ENCODE peak calls at places on chromosomes 16 and 17, in nine cellular contexts. V is neural progenitor cell, R is H7, A is H1, S is testis, Y is fibroblast of pulmonary artery, J is DND-41, B is astrocyte of the spinal cord, M is GM23338. Z is an unnamed sample.

GRCh38 chr16:4618645-4619418 is 4.1 kb upstream of the UBALD1 start:
- DNase-seq in Y (no peak), M (no peak), J (no peak), R (no peak), A (no peak), V (no peak), B (no peak), S (no peak), Z (no peak)

GRCh38 chr16:50282010-50282538 is 15.7 kb downstream of the ADCY7 start:
- DNase-seq in Y (peak; percentile 54), A (no peak), M (no peak), S (peak; percentile 58), J (peak; percentile 51), V (no peak), R (no peak), B (peak; percentile 69), Z (peak; percentile 40)

GRCh38 chr17:12982224-12982623 is 35.6 kb downstream of the ELAC2 start:
- DNase-seq in A (no peak), J (no peak), V (no peak), R (no peak), Y (no peak), S (no peak), B (no peak), M (no peak), Z (no peak)

GRCh38 chr17:67520916-67521772 is 144.1 kb downstream of the PITPNC1 start:
- DNase-seq in B (no peak), V (no peak), M (no peak), A (no peak), S (no peak), R (no peak), J (no peak), Y (no peak), Z (no peak)

GRCh38 chr17:78696016-78696992 is 85.8 kb downstream of the CYTH1 start:
- DNase-seq in Y (no peak), S (no peak), R (no peak), B (no peak), J (no peak), V (no peak), M (no peak), A (no peak), Z (no peak)

GRCh38 chr17:49996121-49996494 is 1.1 kb upstream of the DLX3 start:
- DNase-seq in Y (no peak), S (no peak), A (no peak), M (no peak), B (no peak), J (no peak), R (no peak), V (peak; percentile 36), Z (no peak)

GRCh38 chr16:53220585-53220984 is 165.8 kb downstream of the CHD9 start:
- DNase-seq in B (peak; percentile 26), V (peak; percentile 25), S (no peak), R (peak; percentile 13), J (no peak), Y (peak; percentile 60), A (no peak), M (peak; percentile 41), Z (no peak)

GRCh38 chr17:79956853-79957252 is 78.8 kb downstream of the TBC1D16 start:
- DNase-seq in S (no peak), J (no peak), V (no peak), Y (no peak), R (no peak), B (no peak), A (no peak), M (no peak), Z (no peak)

GRCh38 chr17:80393961-80394360 is 21.0 kb upstream of the ENDOV start:
- DNase-seq in J (no peak), M (no peak), V (no peak), B (no peak), Y (no peak), S (no peak), A (no peak), R (no peak), Z (no peak)

GRCh38 chr17:76925333-76925935 is 57.2 kb downstream of the MGAT5B start:
- DNase-seq in B (no peak), J (no peak), A (no peak), M (no peak), Y (no peak), R (no peak), V (no peak), S (no peak), Z (no peak)
- H3K4me3 ChIP-seq in B (no peak overlapping the region), J (no peak overlapping the region), A (no peak overlapping the region), M (no peak overlapping the region), Y (no peak overlapping the region), R (no peak overlapping the region), V (no peak overlapping the region), S (no peak overlapping the region), Z (no peak overlapping the region)

DNA sequence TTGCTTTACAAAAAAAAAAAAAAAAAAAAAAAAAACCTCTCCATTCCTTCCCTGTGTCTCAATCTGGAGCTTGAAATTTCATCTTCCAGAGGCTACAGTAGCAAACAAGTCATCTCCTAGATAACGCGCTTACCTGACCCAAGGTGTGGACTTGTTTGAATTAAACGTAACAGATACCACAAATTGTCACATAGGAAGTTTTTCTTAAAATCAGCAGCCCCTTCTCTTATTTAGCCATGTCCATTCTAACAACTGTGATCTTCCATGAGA is 2.0 kb downstream of the STAT5B start:
- DNase-seq in R (no peak), B (no peak), V (no peak), S (no peak), A (no peak), Y (no peak), J (no peak), M (no peak), Z (no peak)
- H3K4me3 ChIP-seq in R (no peak overlapping the region), B (no peak overlapping the region), V (peak overlapping the region; percentile 90), S (no peak overlapping the region), A (no peak overlapping the region), Y (no peak overlapping the region), J (peak overlapping the region; percentile 75), M (peak overlapping the region; percentile 87), Z (no peak overlapping the region)

GRCh38 chr17:48024149-48025039 is 13.2 kb downstream of the COPZ2 start:
- DNase-seq in R (peak; percentile 64), Y (no peak), B (no peak), J (no peak), V (peak; percentile 77), S (no peak), M (peak; percentile 68), A (peak; percentile 66), Z (no peak)

GRCh38 chr17:48021964-48022363 is 15.6 kb downstream of the COPZ2 start:
- DNase-seq in V (no peak), Y (no peak), J (no peak), R (no peak), B (no peak), M (no peak), S (no peak), A (no peak), Z (no peak)

GRCh38 chr17:48025040-48025903 is 12.3 kb downstream of the COPZ2 start:
- DNase-seq in Y (peak; percentile 97), A (peak; percentile 99), R (peak; percentile 97), M (peak; percentile 93), J (peak; percentile 96), B (peak; percentile 97), V (peak; percentile 98), S (peak; percentile 99), Z (peak; percentile 88)

GRCh38 chr17:48023408-48024148 is 14.0 kb downstream of the COPZ2 start:
- DNase-seq in S (peak; percentile 85), B (peak; percentile 59), V (peak; percentile 93), A (peak; percentile 93), J (no peak), R (peak; percentile 97), M (peak; percentile 95), Y (peak; percentile 50), Z (no peak)

GRCh38 chr17:48022906-48023305 is 14.7 kb downstream of the COPZ2 start:
- DNase-seq in A (no peak), Y (no peak), S (no peak), R (no peak), J (no peak), V (no peak), M (no peak), B (no peak), Z (no peak)
- H3K4me3 ChIP-seq in A (no peak overlapping the region), Y (no peak overlapping the region), S (peak overlapping the region; percentile 36), R (no peak overlapping the region), J (no peak overlapping the region), V (peak overlapping the region; percentile 52), M (peak overlapping the region; percentile 83), B (no peak overlapping the region), Z (no peak overlapping the region)

GRCh38 chr17:386145-386876 is 33.7 kb upstream of the RPH3AL start:
- DNase-seq in V (peak; percentile 93), M (peak; percentile 80), Y (peak; percentile 21), S (peak; percentile 67), R (peak; percentile 99), B (peak; percentile 13), A (peak; percentile 92), J (peak; percentile 63), Z (no peak)
- H3K4me3 ChIP-seq in V (peak overlapping the region; percentile 52), M (peak overlapping the region; percentile 54), Y (no peak overlapping the region), S (peak overlapping the region; percentile 62), R (peak overlapping the region; percentile 22), B (no peak overlapping the region), A (peak overlapping the region; percentile 23), J (peak overlapping the region; percentile 49), Z (peak overlapping the region; percentile 5)

GRCh38 chr17:31318298-31319190 is 2.9 kb downstream of the EVI2A start:
- DNase-seq in S (peak; percentile 35), A (no peak), M (peak; percentile 29), V (peak; percentile 18), B (peak; percentile 92), Y (peak; percentile 90), J (peak; percentile 51), R (no peak), Z (peak; percentile 91)
- H3K4me3 ChIP-seq in S (no peak overlapping the region), A (no peak overlapping the region), M (no peak overlapping the region), V (no peak overlapping the region), B (no peak overlapping the region), Y (no peak overlapping the region), J (no peak overlapping the region), R (no peak overlapping the region), Z (peak overlapping the region; percentile 18)

DNA sequence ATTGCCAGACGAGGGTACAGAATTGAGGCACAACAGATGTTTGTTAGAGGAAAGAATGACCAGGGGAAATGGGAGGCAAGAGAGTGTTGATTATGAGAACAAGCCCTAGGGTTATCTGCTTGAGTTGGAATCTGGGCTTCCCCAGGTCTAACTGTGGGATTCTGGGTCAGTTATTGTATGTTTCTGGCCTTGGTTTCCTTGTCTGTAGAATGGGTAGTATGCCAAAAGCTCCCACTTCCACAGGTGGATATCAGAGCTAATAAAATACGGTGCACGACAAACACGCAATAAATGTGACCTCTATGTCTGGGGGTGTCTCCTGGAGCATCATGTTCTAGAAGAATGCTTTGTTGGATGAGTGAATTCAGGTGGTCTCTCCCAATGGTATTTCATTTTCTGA is 517 bp downstream of the TMC5 start:
- DNase-seq in R (no peak), S (no peak), Y (no peak), V (no peak), B (no peak), A (no peak), M (no peak), J (no peak), Z (no peak)
- H3K4me3 ChIP-seq in R (no peak overlapping the region), S (no peak overlapping the region), Y (no peak overlapping the region), V (no peak overlapping the region), B (no peak overlapping the region), A (no peak overlapping the region), M (no peak overlapping the region), J (no peak overlapping the region), Z (no peak overlapping the region)

GRCh38 chr16:31473300-31474052 is 1.5 kb downstream of the TGFB1I1 start:
- DNase-seq in Y (no peak), M (no peak), R (no peak), J (no peak), A (no peak), S (no peak), V (no peak), B (no peak), Z (no peak)
- H3K4me3 ChIP-seq in Y (no peak overlapping the region), M (no peak overlapping the region), R (no peak overlapping the region), J (no peak overlapping the region), A (no peak overlapping the region), S (no peak overlapping the region), V (no peak overlapping the region), B (peak overlapping the region; percentile 82), Z (peak overlapping the region; percentile 83)